ENCODE peak calls at places on chromosome 3, in five cellular contexts. U is NCI-H1105; N is stimulated activated naive B cell treated with anti-CD40 and anti-IgM and Interleukin-4, amounts not matched to agents 10 μg/mL and 1 μg/mL and 100 μg/mL, for 72 hours; T is AG04450; I is endothelial cell of umbilical vein. S is an unnamed sample.

GRCh38 chr3:13017361-13018038 is 55.7 kb downstream of the IQSEC1 start:
- DNase-seq in T (no peak), I (no peak), N (no peak), U (no peak), S (no peak)

GRCh38 chr3:42490243-42490642 is 12.2 kb upstream of the VIPR1 start:
- DNase-seq in U (no peak), I (peak), N (peak), T (no peak), S (no peak)

GRCh38 chr3:154954750-154955149 is 125.4 kb upstream of the MME start:
- DNase-seq in U (no peak), N (no peak), I (peak), T (peak), S (no peak)

GRCh38 chr3:145776782-145777408 is 384.1 kb downstream of the PLOD2 start:
- DNase-seq in T (peak), U (peak), N (no peak), I (peak), S (no peak)

GRCh38 chr3:11384074-11384473 is 111.9 kb downstream of the ATG7 start:
- DNase-seq in N (no peak), U (no peak), T (no peak), I (no peak), S (no peak)

GRCh38 chr3:27342279-27342678 is 26.9 kb downstream of the NEK10 start:
- DNase-seq in I (no peak), T (no peak), N (no peak), U (no peak), S (no peak)

GRCh38 chr3:85903434-85903833 is 944.6 kb downstream of the CADM2 start:
- DNase-seq in U (no peak), I (no peak), T (no peak), N (no peak), S (no peak)

GRCh38 chr3:72968280-72968679 is 28.3 kb upstream of the PPP4R2 start:
- DNase-seq in T (no peak), I (no peak), N (no peak), U (no peak), S (no peak)

GRCh38 chr3:106345353-106346027 is 476.7 kb upstream of the CBLB start:
- DNase-seq in T (peak), N (no peak), I (no peak), U (no peak), S (no peak)

GRCh38 chr3:78610462-78611125 is 1157.2 kb downstream of the ROBO1 start:
- DNase-seq in T (no peak), I (no peak), U (no peak), N (no peak), S (no peak)